ENCODE peak calls at places on chromosomes 2 and 18, in six cellular contexts. U is heart left ventricle, I is K562, H is endothelial cell, T is foreskin fibroblast, V is dorsolateral prefrontal cortex. R is an unnamed sample.

GRCh38 chr2:54456526-54457325 is 599 bp downstream of the SPTBN1 start:
- DNase-seq in U (peak), H (no peak), V (peak), I (no peak), T (peak), R (peak)

GRCh38 chr2:57542081-57542480 is 504.5 kb upstream of the VRK2 start:
- DNase-seq in T (no peak), H (no peak), I (no peak), U (no peak), V (no peak), R (no peak)

GRCh38 chr2:18752022-18752493 is 162.7 kb upstream of the NT5C1B start:
- DNase-seq in T (peak), H (no peak), V (no peak), U (no peak), I (no peak), R (no peak)

GRCh38 chr2:84041494-84041893 is 417.6 kb downstream of the SUCLG1 start:
- DNase-seq in U (no peak), V (no peak), H (no peak), T (no peak), I (no peak), R (no peak)

GRCh38 chr2:160205511-160205910 is 5.4 kb upstream of the ITGB6 start:
- DNase-seq in H (no peak), V (no peak), U (no peak), I (no peak), T (peak), R (no peak)

GRCh38 chr2:37599688-37600525 is 71.5 kb downstream of the CDC42EP3 start:
- DNase-seq in T (no peak), I (no peak), V (no peak), H (no peak), U (no peak), R (no peak)

GRCh38 chr2:49080681-49081080 is 73.6 kb downstream of the FSHR start:
- DNase-seq in U (no peak), H (no peak), T (no peak), V (no peak), I (no peak), R (no peak)

GRCh38 chr18:58852629-58853028 is 12.0 kb upstream of the ZNF532 start:
- DNase-seq in V (no peak), U (no peak), T (no peak), H (no peak), I (no peak), R (no peak)

GRCh38 chr2:74567862-74568261 is 13.3 kb downstream of the DOK1 start:
- DNase-seq in H (no peak), V (no peak), I (no peak), T (peak), U (no peak), R (no peak)

DNA sequence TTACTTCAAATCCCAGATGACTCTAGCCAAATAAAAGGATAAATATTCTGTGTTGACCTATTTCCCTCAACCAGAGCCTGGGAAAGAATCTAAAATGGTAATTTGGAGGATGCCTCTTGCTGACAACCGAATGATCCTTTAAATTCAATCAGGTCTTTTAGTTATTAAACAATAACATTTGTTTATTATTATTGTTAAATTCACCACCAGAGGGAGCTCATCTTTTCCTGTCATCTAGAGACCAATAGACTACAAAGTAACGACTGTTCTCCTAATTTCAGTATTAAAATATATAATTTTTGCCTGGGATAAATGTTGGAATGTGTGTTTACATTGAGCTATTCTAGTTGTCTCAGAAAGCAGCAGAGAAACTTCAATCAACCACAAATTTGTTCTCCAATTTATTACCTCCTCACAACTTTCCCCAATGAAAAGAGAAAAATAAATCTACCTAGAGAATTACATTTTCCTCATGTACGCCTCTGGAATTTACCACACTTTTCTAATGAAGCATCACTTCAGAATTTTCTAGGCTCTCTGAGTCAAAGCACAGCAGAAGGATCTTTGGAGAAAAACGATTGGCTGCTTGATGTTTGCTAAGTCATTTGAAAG is 142.7 kb downstream of the SCG2 start:
- DNase-seq in I (peak), V (no peak), U (no peak), T (peak), H (no peak), R (no peak)
- TF ChIP-seq CTCF in I (peak), V (peak), U (peak), T (no peak), H (peak), R (peak)

DNA sequence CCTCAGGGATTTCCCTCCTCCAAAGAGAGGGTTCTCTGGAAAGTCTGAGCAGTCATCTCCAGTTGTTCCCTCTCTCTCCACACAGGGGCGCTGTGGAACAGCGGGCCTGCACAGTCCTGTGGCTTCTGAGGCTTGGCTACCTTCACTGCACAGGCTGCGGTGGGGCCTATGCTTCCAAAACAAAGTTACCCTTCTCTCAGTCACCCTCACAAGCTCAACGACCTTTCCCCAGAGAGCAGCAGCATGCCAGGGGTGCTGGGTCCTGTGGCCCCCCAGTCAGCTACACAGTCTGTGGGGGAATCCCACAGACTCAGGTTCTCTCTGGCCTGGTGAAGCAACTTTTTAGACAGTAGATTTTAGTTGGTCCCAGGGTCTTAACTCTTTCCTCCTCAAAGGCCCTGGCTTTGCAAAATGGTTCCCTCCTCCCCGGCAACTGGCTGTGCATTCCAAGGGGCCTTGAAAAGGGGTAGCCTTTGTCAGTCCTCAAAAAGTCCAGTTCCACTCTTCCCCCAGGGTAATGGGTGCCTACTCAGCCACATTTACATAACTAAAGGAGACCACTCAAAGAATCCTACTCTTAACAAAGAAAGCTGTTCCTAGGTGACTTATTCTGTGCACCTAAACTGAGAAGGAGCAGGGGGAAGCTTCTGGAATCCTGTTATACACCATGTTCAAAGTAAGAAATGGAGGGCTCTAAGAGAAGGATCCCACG is 14.9 kb downstream of the B3GNT7 start:
- DNase-seq in V (no peak), U (no peak), T (no peak), H (no peak), I (peak), R (no peak)
- TF ChIP-seq CTCF in V (no peak), U (peak), T (peak), H (peak), I (peak), R (peak)

DNA sequence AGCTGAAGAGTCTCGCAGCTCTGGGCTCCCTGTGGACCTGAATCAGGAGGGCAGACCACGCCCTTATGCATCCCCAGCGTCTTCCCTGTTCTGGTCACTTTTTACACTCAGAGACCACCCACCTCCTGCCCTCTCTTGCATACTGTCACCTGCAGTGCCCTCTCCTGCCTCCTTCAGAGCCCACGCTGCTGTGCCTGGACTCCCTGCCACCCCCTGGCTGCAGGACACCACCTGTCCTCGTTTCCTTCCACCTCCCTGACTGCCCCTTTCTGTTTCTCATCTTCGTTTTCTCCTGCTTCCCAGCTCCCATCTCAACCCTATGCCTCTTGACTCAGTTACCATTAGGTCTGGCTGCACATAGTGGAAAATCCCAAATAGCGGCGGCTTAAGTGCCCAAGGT is 9.2 kb upstream of the INHBB start:
- DNase-seq in U (no peak), H (no peak), I (no peak), V (no peak), T (no peak), R (no peak)
- TF ChIP-seq CTCF in U (no peak), H (no peak), I (no peak), V (no peak), T (no peak), R (no peak)

GRCh38 chr2:143205106-143205764 is 76.0 kb downstream of the ARHGAP15 start:
- DNase-seq in T (peak), I (peak), H (no peak), V (no peak), U (no peak), R (no peak)
- TF ChIP-seq CTCF in T (peak), I (no peak), H (no peak), V (no peak), U (peak), R (peak)

DNA sequence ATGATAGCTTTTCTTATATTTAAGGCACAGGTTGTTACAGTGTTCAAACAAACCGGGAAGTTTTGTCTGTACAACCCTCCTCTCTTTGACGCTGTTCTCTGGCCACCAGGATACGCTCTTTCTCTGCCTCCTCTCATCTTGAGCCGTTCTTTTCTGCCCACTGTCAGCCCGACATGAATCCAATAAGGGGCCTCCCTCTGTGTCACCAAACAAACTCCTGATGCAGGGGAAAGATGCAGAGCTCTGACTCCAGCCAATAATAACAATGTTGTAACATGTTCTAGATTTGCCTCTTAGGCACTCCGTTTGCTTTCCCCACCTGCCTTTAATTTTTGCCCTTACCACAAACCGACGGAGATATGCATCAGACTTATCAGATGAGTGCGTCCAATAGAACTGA is 449.3 kb downstream of the SLC4A3 start:
- DNase-seq in U (no peak), H (no peak), V (no peak), I (no peak), T (peak), R (no peak)
- TF ChIP-seq CTCF in U (peak), H (no peak), V (no peak), I (no peak), T (peak), R (peak)

GRCh38 chr18:74116628-74117554 is 30.7 kb downstream of the FBXO15 start:
- DNase-seq in U (no peak), T (peak), I (peak), V (no peak), H (peak), R (no peak)
- TF ChIP-seq CTCF in U (peak), T (peak), I (peak), V (peak), H (peak), R (peak)

GRCh38 chr2:234986866-234987720 is 35.3 kb downstream of the SH3BP4 start:
- DNase-seq in U (no peak), I (no peak), T (no peak), H (no peak), V (no peak), R (no peak)

GRCh38 chr2:234988491-234988890 is 36.7 kb downstream of the SH3BP4 start:
- DNase-seq in T (no peak), U (no peak), I (no peak), H (no peak), V (no peak), R (no peak)

GRCh38 chr2:234987754-234988153 is 35.9 kb downstream of the SH3BP4 start:
- DNase-seq in H (no peak), U (no peak), T (no peak), I (no peak), V (no peak), R (no peak)

GRCh38 chr2:234985608-234986115 is 33.8 kb downstream of the SH3BP4 start:
- DNase-seq in V (no peak), I (no peak), U (no peak), H (no peak), T (no peak), R (no peak)

GRCh38 chr2:234986346-234986745 is 34.5 kb downstream of the SH3BP4 start:
- DNase-seq in H (no peak), I (no peak), V (no peak), T (no peak), U (no peak), R (no peak)
- TF ChIP-seq CTCF in H (no peak), I (no peak), V (no peak), T (no peak), U (no peak), R (no peak)

GRCh38 chr18:70461323-70462077 is 172.7 kb downstream of the SOCS6 start:
- DNase-seq in H (no peak), T (no peak), I (peak), V (no peak), U (no peak), R (no peak)

GRCh38 chr18:70462078-70462439 is 173.2 kb downstream of the SOCS6 start:
- DNase-seq in H (no peak), U (no peak), T (no peak), I (peak), V (no peak), R (no peak)

GRCh38 chr18:70463085-70463484 is 174.2 kb downstream of the SOCS6 start:
- DNase-seq in H (no peak), I (no peak), V (no peak), U (no peak), T (no peak), R (no peak)

GRCh38 chr18:70468861-70469570 is 180.2 kb downstream of the SOCS6 start:
- DNase-seq in U (no peak), H (no peak), V (no peak), T (no peak), I (no peak), R (no peak)

DNA sequence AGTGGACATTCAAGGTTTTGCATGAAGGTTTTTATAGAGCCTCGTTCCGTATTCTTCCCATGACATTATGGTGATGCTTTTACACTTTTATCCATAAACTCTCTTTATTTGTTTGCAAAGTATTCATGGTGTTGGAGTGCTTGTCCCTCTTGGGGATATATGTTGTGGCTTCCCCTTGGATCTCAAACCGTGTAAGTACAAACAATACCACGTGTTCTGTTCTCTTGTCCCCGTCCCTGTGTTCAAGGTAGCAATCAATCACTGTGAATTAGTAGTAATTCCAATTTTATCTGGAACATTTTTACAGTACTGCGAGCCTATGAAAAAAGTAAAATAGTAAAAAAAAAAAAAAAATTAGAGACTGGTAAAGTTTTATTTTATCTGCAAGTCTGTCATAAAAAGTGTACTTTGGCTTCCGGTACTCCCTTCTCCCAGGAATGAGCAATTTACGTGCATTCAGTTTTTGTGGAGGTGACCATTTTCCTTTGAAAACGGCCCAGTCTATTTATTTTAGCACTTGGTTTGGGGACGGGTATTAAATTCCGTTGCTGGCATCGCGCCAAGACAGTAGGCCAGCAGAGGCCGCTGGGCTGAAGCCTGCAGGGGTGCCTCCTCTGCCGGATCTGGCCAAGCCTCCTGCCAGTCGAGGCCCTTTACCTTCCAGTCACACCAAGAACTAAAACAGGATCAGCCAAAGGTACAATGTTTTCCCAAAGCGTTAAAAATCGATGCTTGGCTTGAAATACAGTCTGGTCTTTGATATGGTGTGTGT is 175.7 kb downstream of the SOCS6 start:
- DNase-seq in H (peak), T (peak), I (peak), V (peak), U (peak), R (peak)
- TF ChIP-seq CTCF in H (no peak), T (peak), I (peak), V (peak), U (peak), R (peak)

GRCh38 chr2:25517701-25518100 is 155.7 kb downstream of the DTNB start:
- DNase-seq in H (no peak), U (no peak), V (no peak), I (no peak), T (no peak), R (no peak)

GRCh38 chr2:25514043-25514627 is 159.2 kb downstream of the DTNB start:
- DNase-seq in T (no peak), V (no peak), H (no peak), U (no peak), I (no peak), R (no peak)

DNA sequence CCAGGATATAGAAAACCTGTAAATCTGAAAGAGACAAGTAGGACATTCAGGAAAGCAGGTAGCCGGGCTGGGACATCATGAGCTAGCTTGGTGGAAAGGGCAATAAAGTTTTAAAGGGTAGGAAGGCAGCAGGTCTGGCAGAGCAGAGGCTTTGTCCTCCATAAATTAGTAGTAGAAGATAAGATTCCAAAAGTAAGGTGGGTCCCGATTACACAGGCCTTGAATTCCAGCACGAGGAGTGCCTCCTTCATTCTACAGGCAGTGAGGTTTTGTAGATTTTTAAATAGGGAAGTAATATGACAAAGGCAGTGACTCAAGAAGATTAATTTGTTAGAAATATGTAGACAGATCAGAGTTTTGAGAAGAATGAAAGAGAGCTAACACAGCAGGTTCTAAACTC is 160.7 kb downstream of the DTNB start:
- DNase-seq in U (no peak), I (no peak), V (no peak), T (no peak), H (no peak), R (no peak)
- TF ChIP-seq CTCF in U (no peak), I (no peak), V (no peak), T (no peak), H (no peak), R (no peak)

DNA sequence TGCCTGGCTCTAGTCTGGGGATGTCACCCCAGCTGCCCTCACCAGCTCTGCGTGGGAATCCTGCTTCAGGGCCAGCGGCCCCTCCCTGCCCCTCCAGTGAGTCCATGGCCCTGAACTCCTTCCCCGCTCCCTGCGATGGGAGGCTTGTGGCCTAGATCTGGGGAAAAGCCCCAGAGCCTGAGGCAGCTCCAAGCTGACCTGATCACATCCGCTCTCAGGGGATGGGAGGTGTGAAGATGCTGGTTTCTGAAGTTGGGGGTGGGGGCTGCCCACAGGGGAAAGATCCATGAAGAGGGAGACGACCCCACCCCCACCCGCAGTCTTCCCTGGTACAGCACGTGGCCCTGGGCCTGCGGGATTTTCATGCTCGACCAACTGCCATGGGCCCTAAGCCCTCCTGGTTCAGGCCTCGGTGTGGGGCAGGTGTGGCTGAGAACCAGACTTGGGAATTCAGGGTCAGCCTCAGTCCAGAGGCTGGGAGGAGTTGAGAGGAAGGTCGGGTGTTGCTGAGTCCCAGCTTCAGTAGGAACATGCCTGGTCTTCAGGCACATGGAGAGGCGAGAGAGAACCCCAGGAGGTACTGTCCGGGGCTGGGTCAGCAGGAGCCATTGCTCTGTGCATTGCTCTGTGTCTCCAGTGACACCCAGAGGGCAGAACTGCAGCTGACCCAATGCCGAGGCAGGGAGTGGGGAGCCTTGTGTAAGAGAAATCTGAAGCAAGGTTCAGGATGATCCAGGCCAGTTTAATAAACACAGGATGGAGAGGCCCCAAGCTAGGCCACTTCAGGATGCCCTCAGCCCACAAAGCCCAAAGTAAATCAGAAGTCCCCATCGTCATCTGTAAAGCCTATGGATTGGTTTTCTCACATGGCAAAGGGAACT is 115.1 kb downstream of the CAPN13 start:
- DNase-seq in I (peak), T (peak), H (no peak), V (no peak), U (no peak), R (no peak)
- TF ChIP-seq CTCF in I (peak), T (peak), H (no peak), V (no peak), U (peak), R (no peak)